ENCODE peak calls at places on chromosomes 5 and 9, in eight cellular contexts. S, P, G, Z, H, E, R and Q are unnamed samples.

GRCh38 chr5:33300209-33300742 is 140.5 kb upstream of the TARS1 start:
- DNase-seq in R (no peak), E (no peak), H (no peak), S (no peak), P (no peak), G (no peak), Z (no peak), Q (no peak)

GRCh38 chr9:7844283-7844682 is 44.7 kb upstream of the DMAC1 start:
- DNase-seq in H (peak), S (no peak), E (peak), R (no peak), Z (no peak), P (peak), G (peak), Q (no peak)

GRCh38 chr5:74257645-74258328 is 382.7 kb downstream of the ENC1 start:
- DNase-seq in S (no peak), Z (no peak), R (no peak), H (no peak), P (no peak), E (no peak), G (no peak), Q (no peak)

GRCh38 chr5:83401122-83401620 is 70.4 kb upstream of the VCAN start:
- DNase-seq in E (no peak), P (no peak), G (peak), S (no peak), R (no peak), H (no peak), Z (no peak), Q (no peak)

GRCh38 chr9:84556556-84556955 is 113.0 kb upstream of the NTRK2 start:
- DNase-seq in G (no peak), S (no peak), H (no peak), Z (no peak), R (no peak), P (no peak), E (no peak), Q (no peak)

GRCh38 chr5:123778641-123779040 is 266.7 kb downstream of the CSNK1G3 start:
- DNase-seq in G (no peak), H (no peak), R (no peak), P (no peak), S (no peak), E (no peak), Z (no peak), Q (no peak)

GRCh38 chr5:16626696-16627264 is 10.0 kb upstream of the RETREG1 start:
- DNase-seq in P (no peak), G (peak), H (no peak), R (no peak), Z (no peak), S (no peak), E (no peak), Q (no peak)

GRCh38 chr5:51974834-51975233 is 591.6 kb downstream of the ISL1 start:
- DNase-seq in E (no peak), R (no peak), G (no peak), S (no peak), H (no peak), Z (no peak), P (no peak), Q (no peak)

GRCh38 chr9:120478208-120478607 is 101.8 kb downstream of the CDK5RAP2 start:
- DNase-seq in R (no peak), S (no peak), H (no peak), P (no peak), Z (no peak), E (no peak), G (no peak), Q (no peak)

GRCh38 chr5:180609817-180610550 is 18.7 kb upstream of the SCGB3A1 start:
- DNase-seq in H (no peak), R (no peak), G (no peak), P (peak), S (no peak), Z (no peak), E (no peak), Q (no peak)

GRCh38 chr5:1515921-1516571 is 7.7 kb downstream of the LPCAT1 start:
- DNase-seq in G (no peak), H (no peak), P (peak), Z (no peak), E (no peak), R (no peak), S (no peak), Q (peak)

GRCh38 chr9:36929350-36929675 is 104.8 kb downstream of the PAX5 start:
- DNase-seq in E (no peak), G (no peak), P (no peak), R (no peak), H (no peak), Z (no peak), S (no peak), Q (no peak)

GRCh38 chr5:174504266-174504726 is 220.1 kb upstream of the MSX2 start:
- DNase-seq in R (no peak), E (no peak), H (no peak), S (no peak), Z (no peak), P (no peak), G (no peak), Q (no peak)

GRCh38 chr9:83505282-83505681 is 32.9 kb downstream of the FRMD3 start:
- DNase-seq in P (no peak), G (no peak), S (no peak), Z (no peak), R (no peak), E (no peak), H (no peak), Q (no peak)

GRCh38 chr5:155983954-155984353 is 343.0 kb upstream of the SGCD start:
- DNase-seq in Z (peak), G (no peak), E (no peak), P (no peak), S (no peak), H (no peak), R (no peak), Q (no peak)

GRCh38 chr9:113129466-113129865 is 21.3 kb upstream of the SLC31A2 start:
- DNase-seq in G (no peak), S (no peak), P (no peak), H (no peak), Z (no peak), R (no peak), E (no peak), Q (no peak)

GRCh38 chr5:41157272-41157671 is 56.1 kb downstream of the C6 start:
- DNase-seq in H (no peak), Z (no peak), S (no peak), R (no peak), P (no peak), E (no peak), G (no peak), Q (no peak)

GRCh38 chr9:33249087-33249657 is 9.2 kb downstream of the SPINK4 start:
- DNase-seq in R (no peak), P (no peak), H (no peak), E (no peak), Z (no peak), S (no peak), G (no peak), Q (peak)

GRCh38 chr9:133657120-133657661 is 21.0 kb downstream of the DBH start:
- DNase-seq in S (no peak), Z (no peak), P (no peak), R (no peak), H (no peak), E (no peak), G (no peak), Q (no peak)

GRCh38 chr5:58022055-58022454 is 437.8 kb downstream of the PLK2 start:
- DNase-seq in Z (peak), G (no peak), E (no peak), S (no peak), R (no peak), P (no peak), H (no peak), Q (no peak)